ENCODE peak calls at places on chromosomes 11 and 22, in eight cellular contexts. C, G, Y, O, B, K, M and T are unnamed samples.

GRCh38 chr11:64089915-64090810 is 54.4 kb downstream of the FLRT1 start:
- DNase-seq in C (no peak), G (no peak), Y (no peak), O (no peak), B (no peak), K (no peak), M (no peak), T (no peak)

GRCh38 chr11:28743101-28743550 is 634.9 kb downstream of the METTL15 start:
- DNase-seq in C (no peak), G (no peak), Y (peak; percentile 27), O (no peak), B (no peak), K (no peak), M (no peak), T (no peak)

GRCh38 chr11:84414936-84415335 is 1128.8 kb upstream of the CCDC90B start:
- DNase-seq in C (no peak), G (no peak), Y (no peak), O (no peak), B (no peak), K (no peak), M (no peak), T (no peak)

GRCh38 chr11:18720811-18721575 is 5.0 kb downstream of the IGSF22 start:
- DNase-seq in C (peak; percentile 75), G (peak; percentile 88), Y (peak; percentile 90), O (peak; percentile 84), B (peak; percentile 81), K (peak; percentile 80), M (no peak), T (peak; percentile 93)

GRCh38 chr11:132177106-132177505 is 806.7 kb downstream of the NTM start:
- DNase-seq in C (no peak), G (peak; percentile 8), Y (peak; percentile 62), O (no peak), B (no peak), K (peak; percentile 56), M (no peak), T (no peak)

GRCh38 chr11:15968461-15969130 is 387.8 kb downstream of the SOX6 start:
- DNase-seq in C (no peak), G (peak; percentile 25), Y (no peak), O (no peak), B (no peak), K (no peak), M (no peak), T (no peak)

GRCh38 chr11:71429701-71430100 is 18.5 kb downstream of the DHCR7 start:
- DNase-seq in C (no peak), G (no peak), Y (no peak), O (no peak), B (no peak), K (no peak), M (no peak), T (peak; percentile 34)

GRCh38 chr11:128695539-128696221 is 1.8 kb downstream of the FLI1 start:
- DNase-seq in C (no peak), G (no peak), Y (no peak), O (no peak), B (no peak), K (no peak), M (no peak), T (no peak)

GRCh38 chr11:134224710-134225662 is 515 bp downstream of the VPS26B start:
- DNase-seq in C (peak; percentile 51), G (peak; percentile 75), Y (peak; percentile 75), O (peak; percentile 40), B (peak; percentile 43), K (peak; percentile 29), M (no peak), T (peak; percentile 80)

GRCh38 chr11:65639623-65640482 is 2.0 kb downstream of the SIPA1 start:
- DNase-seq in C (peak; percentile 68), G (peak; percentile 58), Y (no peak), O (no peak), B (no peak), K (no peak), M (peak; percentile 67), T (no peak)

GRCh38 chr11:128415539-128415938 is 171.8 kb downstream of the ETS1 start:
- DNase-seq in C (no peak), G (no peak), Y (no peak), O (no peak), B (no peak), K (no peak), M (no peak), T (no peak)

GRCh38 chr11:86183694-86184093 is 60.9 kb upstream of the EED start:
- DNase-seq in C (no peak), G (no peak), Y (peak; percentile 59), O (no peak), B (no peak), K (no peak), M (no peak), T (no peak)

GRCh38 chr11:86181379-86181778 is 63.2 kb upstream of the EED start:
- DNase-seq in C (no peak), G (no peak), Y (no peak), O (no peak), B (no peak), K (no peak), M (no peak), T (no peak)

GRCh38 chr11:86180860-86181259 is 63.7 kb upstream of the EED start:
- DNase-seq in C (no peak), G (no peak), Y (no peak), O (no peak), B (no peak), K (no peak), M (no peak), T (no peak)

GRCh38 chr11:86184728-86185127 is 59.8 kb upstream of the EED start:
- DNase-seq in C (no peak), G (peak; percentile 19), Y (no peak), O (no peak), B (no peak), K (no peak), M (no peak), T (no peak)

GRCh38 chr11:86182976-86183584 is 61.5 kb upstream of the EED start:
- DNase-seq in C (peak; percentile 42), G (no peak), Y (peak; percentile 64), O (no peak), B (peak; percentile 74), K (no peak), M (no peak), T (no peak)
- H3K27ac ChIP-seq in C (no peak overlapping the region), G (no peak overlapping the region), Y (peak overlapping the region; percentile 75), O (no peak overlapping the region), B (no peak overlapping the region), K (no peak overlapping the region), M (no peak overlapping the region), T (no peak overlapping the region)

DNA sequence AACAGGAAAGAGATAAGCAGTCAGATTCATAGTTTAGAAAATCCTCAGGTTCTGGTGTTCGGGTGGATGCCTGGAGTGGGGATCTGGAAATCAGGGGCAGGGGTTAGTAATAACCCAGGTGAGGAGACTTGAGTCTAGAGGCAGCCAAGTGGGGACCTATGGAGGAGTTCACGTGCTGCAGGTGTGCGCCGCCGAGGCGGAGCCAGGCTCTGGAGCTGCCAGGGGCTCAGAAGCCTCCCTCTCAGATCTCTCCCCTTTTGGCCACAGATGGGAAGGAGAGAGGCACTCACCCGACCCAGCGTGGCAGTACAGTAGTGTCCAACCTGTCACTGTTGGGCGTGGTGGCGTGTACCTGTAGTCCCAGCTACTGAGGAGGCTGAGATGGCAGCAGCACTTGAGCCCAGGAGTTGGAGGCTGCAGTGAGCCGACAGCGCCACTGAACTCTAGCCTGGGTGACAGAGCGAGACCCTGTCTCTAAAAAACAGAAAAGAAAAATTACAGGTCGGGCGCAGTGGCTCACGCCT is 27.5 kb downstream of the TXN2 start:
- DNase-seq in C (no peak), G (no peak), Y (no peak), O (no peak), B (no peak), K (no peak), M (no peak), T (no peak)
- H3K27ac ChIP-seq in C (peak overlapping the region; percentile 92), G (peak overlapping the region; percentile 97), Y (no peak overlapping the region), O (no peak overlapping the region), B (peak overlapping the region; percentile 33), K (no peak overlapping the region), M (peak overlapping the region; percentile 78), T (no peak overlapping the region)

GRCh38 chr22:27779650-27780049 is 21.9 kb downstream of the MN1 start:
- DNase-seq in C (no peak), G (no peak), Y (no peak), O (no peak), B (no peak), K (no peak), M (no peak), T (no peak)

GRCh38 chr22:27777128-27777527 is 24.4 kb downstream of the MN1 start:
- DNase-seq in C (no peak), G (no peak), Y (no peak), O (no peak), B (no peak), K (no peak), M (no peak), T (no peak)

GRCh38 chr22:27780161-27780575 is 21.4 kb downstream of the MN1 start:
- DNase-seq in C (no peak), G (no peak), Y (no peak), O (no peak), B (no peak), K (no peak), M (no peak), T (no peak)

GRCh38 chr22:27776410-27776958 is 25.1 kb downstream of the MN1 start:
- DNase-seq in C (no peak), G (no peak), Y (no peak), O (no peak), B (no peak), K (peak; percentile 89), M (no peak), T (no peak)

GRCh38 chr22:27778299-27779090 is 23.1 kb downstream of the MN1 start:
- DNase-seq in C (no peak), G (no peak), Y (no peak), O (no peak), B (no peak), K (no peak), M (no peak), T (no peak)
- H3K27ac ChIP-seq in C (no peak overlapping the region), G (peak overlapping the region; percentile 41), Y (no peak overlapping the region), O (no peak overlapping the region), B (no peak overlapping the region), K (peak overlapping the region; percentile 43), M (peak overlapping the region; percentile 86), T (peak overlapping the region; percentile 5)

GRCh38 chr22:21832291-21833290 is 34.9 kb downstream of the MAPK1 start:
- DNase-seq in C (no peak), G (no peak), Y (peak; percentile 15), O (no peak), B (no peak), K (no peak), M (no peak), T (no peak)

GRCh38 chr22:21835378-21835777 is 32.1 kb downstream of the MAPK1 start:
- DNase-seq in C (no peak), G (no peak), Y (no peak), O (no peak), B (no peak), K (no peak), M (no peak), T (no peak)

GRCh38 chr22:21839765-21840140 is 27.7 kb downstream of the MAPK1 start:
- DNase-seq in C (no peak), G (no peak), Y (no peak), O (no peak), B (no peak), K (no peak), M (no peak), T (no peak)

GRCh38 chr22:21837184-21837979 is 30.1 kb downstream of the MAPK1 start:
- DNase-seq in C (no peak), G (peak; percentile 42), Y (peak; percentile 46), O (no peak), B (no peak), K (peak; percentile 17), M (no peak), T (no peak)

GRCh38 chr22:21834869-21835268 is 32.6 kb downstream of the MAPK1 start:
- DNase-seq in C (no peak), G (no peak), Y (no peak), O (no peak), B (no peak), K (no peak), M (no peak), T (no peak)
- H3K27ac ChIP-seq in C (no peak overlapping the region), G (no peak overlapping the region), Y (no peak overlapping the region), O (no peak overlapping the region), B (no peak overlapping the region), K (no peak overlapping the region), M (no peak overlapping the region), T (no peak overlapping the region)